ENCODE peak calls at places on chromosomes 6 and 20, in five cellular contexts. One of them, this sample, is unnamed.
A peak's percentile ranks its signal among the peaks of the same experiment; 100 is the strongest.

GRCh38 chr6:165729307-165729936 is 66.4 kb upstream of the PDE10A start:
- DNase-seq in heart right ventricle: peak; percentile 55
- DNase-seq in endothelial cell of umbilical vein: peak; percentile 40
- DNase-seq in GM23338: peak; percentile 67
- DNase-seq in adrenal gland: peak; percentile 65
- DNase-seq in this sample: peak; percentile 43

GRCh38 chr6:136525586-136526195 is 24.5 kb downstream of the MAP7 start:
- DNase-seq in endothelial cell of umbilical vein: no peak
- DNase-seq in adrenal gland: no peak
- DNase-seq in heart right ventricle: no peak
- DNase-seq in GM23338: no peak
- DNase-seq in this sample: no peak

GRCh38 chr6:110996661-110997060 is 14.8 kb downstream of the RPF2 start:
- DNase-seq in endothelial cell of umbilical vein: no peak
- DNase-seq in adrenal gland: no peak
- DNase-seq in GM23338: no peak
- DNase-seq in heart right ventricle: no peak
- DNase-seq in this sample: no peak

GRCh38 chr20:38979434-38979833 is 17.3 kb downstream of the DHX35 start:
- DNase-seq in adrenal gland: no peak
- DNase-seq in endothelial cell of umbilical vein: no peak
- DNase-seq in GM23338: no peak
- DNase-seq in heart right ventricle: no peak
- DNase-seq in this sample: no peak

GRCh38 chr20:1894471-1894950 is 696 bp upstream of the SIRPA start:
- DNase-seq in adrenal gland: peak; percentile 44
- DNase-seq in GM23338: no peak
- DNase-seq in heart right ventricle: no peak
- DNase-seq in endothelial cell of umbilical vein: peak; percentile 73
- DNase-seq in this sample: peak; percentile 83

GRCh38 chr6:39882567-39882953 is 51.7 kb downstream of the MOCS1 start:
- DNase-seq in GM23338: peak; percentile 17
- DNase-seq in adrenal gland: peak; percentile 58
- DNase-seq in heart right ventricle: peak; percentile 67
- DNase-seq in endothelial cell of umbilical vein: peak; percentile 93
- DNase-seq in this sample: peak; percentile 54

GRCh38 chr6:129707028-129707427 is 2.9 kb downstream of the ARHGAP18 start:
- DNase-seq in adrenal gland: no peak
- DNase-seq in GM23338: no peak
- DNase-seq in endothelial cell of umbilical vein: no peak
- DNase-seq in heart right ventricle: no peak
- DNase-seq in this sample: no peak

GRCh38 chr6:170087946-170088348 is 202.9 kb downstream of the DLL1 start:
- DNase-seq in GM23338: no peak
- DNase-seq in heart right ventricle: no peak
- DNase-seq in endothelial cell of umbilical vein: no peak
- DNase-seq in adrenal gland: peak; percentile 23
- DNase-seq in this sample: peak; percentile 7

GRCh38 chr6:111576302-111576701 is 29.4 kb downstream of the TRAF3IP2 start:
- DNase-seq in heart right ventricle: no peak
- DNase-seq in endothelial cell of umbilical vein: no peak
- DNase-seq in GM23338: no peak
- DNase-seq in adrenal gland: no peak
- DNase-seq in this sample: no peak

GRCh38 chr20:53660947-53661381 is 67.3 kb upstream of the ZNF217 start:
- DNase-seq in heart right ventricle: no peak
- DNase-seq in GM23338: peak; percentile 54
- DNase-seq in adrenal gland: no peak
- DNase-seq in endothelial cell of umbilical vein: no peak
- DNase-seq in this sample: no peak

GRCh38 chr6:91506509-91506908 is 919.6 kb upstream of the MAP3K7 start:
- DNase-seq in endothelial cell of umbilical vein: no peak
- DNase-seq in heart right ventricle: no peak
- DNase-seq in adrenal gland: no peak
- DNase-seq in GM23338: no peak
- DNase-seq in this sample: no peak

GRCh38 chr6:132478697-132479096 is 34.2 kb downstream of the STX7 start:
- DNase-seq in heart right ventricle: no peak
- DNase-seq in GM23338: no peak
- DNase-seq in endothelial cell of umbilical vein: no peak
- DNase-seq in adrenal gland: no peak
- DNase-seq in this sample: no peak

GRCh38 chr20:61925555-61926252 is 140.0 kb downstream of the TAF4 start:
- DNase-seq in heart right ventricle: no peak
- DNase-seq in GM23338: no peak
- DNase-seq in adrenal gland: no peak
- DNase-seq in endothelial cell of umbilical vein: no peak
- DNase-seq in this sample: no peak

GRCh38 chr6:158064725-158065251 is 83.1 kb downstream of the SYNJ2 start:
- DNase-seq in GM23338: no peak
- DNase-seq in endothelial cell of umbilical vein: no peak
- DNase-seq in heart right ventricle: no peak
- DNase-seq in adrenal gland: no peak
- DNase-seq in this sample: no peak

GRCh38 chr6:5172057-5172683 is 87.0 kb downstream of the PPP1R3G start:
- DNase-seq in endothelial cell of umbilical vein: no peak
- DNase-seq in GM23338: peak; percentile 28
- DNase-seq in adrenal gland: no peak
- DNase-seq in heart right ventricle: no peak
- DNase-seq in this sample: no peak

GRCh38 chr6:148658701-148659100 is 88.1 kb upstream of the UST start:
- DNase-seq in GM23338: no peak
- DNase-seq in heart right ventricle: no peak
- DNase-seq in endothelial cell of umbilical vein: no peak
- DNase-seq in adrenal gland: no peak
- DNase-seq in this sample: no peak

GRCh38 chr6:144993870-144994269 is 708.7 kb downstream of the UTRN start:
- DNase-seq in heart right ventricle: no peak
- DNase-seq in endothelial cell of umbilical vein: peak; percentile 80
- DNase-seq in adrenal gland: no peak
- DNase-seq in GM23338: no peak
- DNase-seq in this sample: no peak

GRCh38 chr20:25289886-25290597 is 42.2 kb downstream of the PYGB start:
- DNase-seq in GM23338: peak; percentile 33
- DNase-seq in endothelial cell of umbilical vein: no peak
- DNase-seq in heart right ventricle: no peak
- DNase-seq in adrenal gland: no peak
- DNase-seq in this sample: no peak

GRCh38 chr6:128112494-128112893 is 211.6 kb upstream of the THEMIS start:
- DNase-seq in heart right ventricle: no peak
- DNase-seq in endothelial cell of umbilical vein: peak; percentile 62
- DNase-seq in GM23338: no peak
- DNase-seq in adrenal gland: no peak
- DNase-seq in this sample: no peak

GRCh38 chr6:152916035-152916434 is 66.8 kb downstream of the FBXO5 start:
- DNase-seq in endothelial cell of umbilical vein: no peak
- DNase-seq in heart right ventricle: no peak
- DNase-seq in adrenal gland: no peak
- DNase-seq in GM23338: no peak
- DNase-seq in this sample: no peak

GRCh38 chr20:60782959-60783625 is 469.0 kb upstream of the CDH4 start:
- DNase-seq in GM23338: no peak
- DNase-seq in endothelial cell of umbilical vein: no peak
- DNase-seq in adrenal gland: no peak
- DNase-seq in heart right ventricle: no peak
- DNase-seq in this sample: no peak

GRCh38 chr6:85476532-85476931 is 26.6 kb downstream of the NT5E start:
- DNase-seq in adrenal gland: no peak
- DNase-seq in heart right ventricle: no peak
- DNase-seq in endothelial cell of umbilical vein: no peak
- DNase-seq in GM23338: no peak
- DNase-seq in this sample: no peak

GRCh38 chr6:31769684-31770371 is 7.3 kb downstream of the VWA7 start:
- DNase-seq in heart right ventricle: peak; percentile 62
- DNase-seq in adrenal gland: peak; percentile 85
- DNase-seq in endothelial cell of umbilical vein: peak; percentile 66
- DNase-seq in GM23338: peak; percentile 84
- DNase-seq in this sample: peak; percentile 92

GRCh38 chr6:37860226-37860839 is 40.8 kb downstream of the ZFAND3 start:
- DNase-seq in GM23338: peak; percentile 77
- DNase-seq in adrenal gland: peak; percentile 51
- DNase-seq in heart right ventricle: peak; percentile 34
- DNase-seq in endothelial cell of umbilical vein: peak; percentile 50
- DNase-seq in this sample: no peak

GRCh38 chr6:137076277-137077068 is 31.7 kb upstream of the IL20RA start:
- DNase-seq in adrenal gland: peak; percentile 82
- DNase-seq in endothelial cell of umbilical vein: peak; percentile 60
- DNase-seq in heart right ventricle: peak; percentile 69
- DNase-seq in GM23338: peak; percentile 90
- DNase-seq in this sample: peak; percentile 81

GRCh38 chr6:124487778-124488431 is 474.3 kb upstream of the RNF217 start:
- DNase-seq in adrenal gland: no peak
- DNase-seq in heart right ventricle: no peak
- DNase-seq in GM23338: no peak
- DNase-seq in endothelial cell of umbilical vein: peak; percentile 81
- DNase-seq in this sample: no peak

GRCh38 chr6:25007269-25007699 is 71.5 kb upstream of the RIPOR2 start:
- DNase-seq in endothelial cell of umbilical vein: no peak
- DNase-seq in adrenal gland: no peak
- DNase-seq in GM23338: no peak
- DNase-seq in heart right ventricle: no peak
- DNase-seq in this sample: no peak

GRCh38 chr6:107618672-107619071 is 128.8 kb downstream of the SOBP start:
- DNase-seq in heart right ventricle: no peak
- DNase-seq in GM23338: peak; percentile 62
- DNase-seq in adrenal gland: no peak
- DNase-seq in endothelial cell of umbilical vein: no peak
- DNase-seq in this sample: no peak

GRCh38 chr20:38799248-38799647 is 6.2 kb upstream of the PPP1R16B start:
- DNase-seq in GM23338: no peak
- DNase-seq in endothelial cell of umbilical vein: peak; percentile 90
- DNase-seq in adrenal gland: no peak
- DNase-seq in heart right ventricle: peak; percentile 63
- DNase-seq in this sample: no peak

GRCh38 chr20:37714973-37715657 is 21.3 kb downstream of the CTNNBL1 start:
- DNase-seq in endothelial cell of umbilical vein: no peak
- DNase-seq in adrenal gland: no peak
- DNase-seq in GM23338: no peak
- DNase-seq in heart right ventricle: no peak
- DNase-seq in this sample: no peak

GRCh38 chr6:169539176-169539897 is 162.5 kb downstream of the WDR27 start:
- DNase-seq in endothelial cell of umbilical vein: peak; percentile 70
- DNase-seq in adrenal gland: no peak
- DNase-seq in heart right ventricle: peak; percentile 11
- DNase-seq in GM23338: no peak
- DNase-seq in this sample: no peak

GRCh38 chr6:168381726-168382458 is 59.1 kb upstream of the SMOC2 start:
- DNase-seq in GM23338: no peak
- DNase-seq in endothelial cell of umbilical vein: no peak
- DNase-seq in adrenal gland: no peak
- DNase-seq in heart right ventricle: no peak
- DNase-seq in this sample: no peak

DNA sequence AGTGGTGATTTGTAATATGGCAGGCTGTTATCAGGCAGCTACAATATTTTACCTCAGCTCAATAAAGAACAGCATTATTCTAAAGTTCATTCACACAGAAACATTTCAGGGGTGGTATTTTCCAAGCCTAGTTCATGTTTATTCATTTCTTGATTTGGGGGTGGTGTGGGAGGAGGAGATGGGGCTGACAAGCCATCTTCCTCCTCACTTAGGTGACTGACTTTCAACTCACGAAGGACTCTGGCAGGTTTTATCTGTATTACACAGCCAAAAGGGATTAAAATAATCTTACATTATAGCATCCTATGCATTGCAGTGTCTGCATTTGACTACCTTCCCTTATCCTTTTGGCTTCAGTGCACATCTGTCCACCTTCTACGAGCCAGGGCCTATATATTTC is 20.1 kb downstream of the KHDRBS2 start:
- DNase-seq in heart right ventricle: no peak
- DNase-seq in endothelial cell of umbilical vein: no peak
- DNase-seq in GM23338: no peak
- DNase-seq in adrenal gland: no peak
- DNase-seq in this sample: no peak
- H3K4me1 ChIP-seq in heart right ventricle: no peaks in the 10 kb centered on the region
- H3K4me1 ChIP-seq in endothelial cell of umbilical vein: no peaks in the 10 kb centered on the region
- H3K4me1 ChIP-seq in GM23338: peaks cover 6% of the 10 kb centered on the region
- H3K4me1 ChIP-seq in adrenal gland: no peaks in the 10 kb centered on the region
- H3K4me1 ChIP-seq in this sample: no peaks in the 10 kb centered on the region

DNA sequence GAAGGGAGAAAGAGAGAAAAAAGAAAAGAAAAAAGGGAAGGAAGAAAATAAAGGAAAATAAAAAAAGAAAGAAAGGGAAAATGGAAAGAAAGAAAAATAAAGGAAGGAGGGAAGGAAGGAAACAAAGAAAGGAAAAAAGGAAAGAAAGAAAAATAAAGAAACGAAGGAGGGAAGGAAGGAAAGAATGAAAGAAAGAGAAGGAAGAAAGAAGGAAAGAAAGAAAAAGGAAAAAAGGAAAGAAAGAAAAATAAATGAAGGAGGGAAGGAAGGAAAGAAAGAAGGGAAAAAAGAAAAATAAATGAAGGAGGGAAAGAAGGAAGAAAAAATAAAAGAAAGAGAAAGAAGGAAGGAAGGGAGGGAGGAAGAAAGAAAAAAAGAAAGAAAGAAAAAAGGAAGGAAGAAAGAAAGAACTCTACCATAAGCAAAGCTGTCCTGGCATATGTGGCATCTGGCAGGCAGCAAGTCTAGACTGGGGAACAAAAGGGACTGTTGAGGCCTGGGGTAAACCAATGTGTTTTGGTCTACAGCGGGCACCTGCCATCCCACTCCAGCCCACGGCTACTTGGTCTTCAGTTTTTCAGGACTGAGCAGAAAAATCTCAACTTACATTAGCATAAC is 86.9 kb downstream of the TFAP2C start:
- DNase-seq in heart right ventricle: no peak
- DNase-seq in GM23338: no peak
- DNase-seq in adrenal gland: no peak
- DNase-seq in endothelial cell of umbilical vein: no peak
- DNase-seq in this sample: no peak
- H3K27me3 ChIP-seq in heart right ventricle: peaks cover 14% of the 10 kb centered on the region
- H3K27me3 ChIP-seq in GM23338: no peaks in the 10 kb centered on the region
- H3K27me3 ChIP-seq in adrenal gland: no peaks in the 10 kb centered on the region
- H3K27me3 ChIP-seq in endothelial cell of umbilical vein: no peaks in the 10 kb centered on the region
- H3K27me3 ChIP-seq in this sample: no peaks in the 10 kb centered on the region

GRCh38 chr6:1890987-1891386 is 281.3 kb downstream of the FOXC1 start:
- DNase-seq in GM23338: no peak
- DNase-seq in heart right ventricle: no peak
- DNase-seq in endothelial cell of umbilical vein: no peak
- DNase-seq in adrenal gland: no peak
- DNase-seq in this sample: no peak

GRCh38 chr6:1895721-1896120 is 286.0 kb downstream of the FOXC1 start:
- DNase-seq in endothelial cell of umbilical vein: peak; percentile 56
- DNase-seq in heart right ventricle: no peak
- DNase-seq in adrenal gland: no peak
- DNase-seq in GM23338: no peak
- DNase-seq in this sample: no peak

GRCh38 chr6:1894954-1895353 is 285.2 kb downstream of the FOXC1 start:
- DNase-seq in heart right ventricle: no peak
- DNase-seq in endothelial cell of umbilical vein: no peak
- DNase-seq in GM23338: no peak
- DNase-seq in adrenal gland: no peak
- DNase-seq in this sample: no peak

GRCh38 chr6:1892716-1893115 is 283.0 kb downstream of the FOXC1 start:
- DNase-seq in GM23338: no peak
- DNase-seq in endothelial cell of umbilical vein: no peak
- DNase-seq in heart right ventricle: no peak
- DNase-seq in adrenal gland: no peak
- DNase-seq in this sample: no peak

GRCh38 chr6:1893470-1894130 is 283.9 kb downstream of the FOXC1 start:
- DNase-seq in endothelial cell of umbilical vein: no peak
- DNase-seq in adrenal gland: no peak
- DNase-seq in heart right ventricle: no peak
- DNase-seq in GM23338: peak; percentile 69
- DNase-seq in this sample: no peak
- TF ChIP-seq CTCF in endothelial cell of umbilical vein: no peak
- TF ChIP-seq CTCF in adrenal gland: no peak
- TF ChIP-seq CTCF in heart right ventricle: no peak
- TF ChIP-seq CTCF in GM23338: peak; percentile 70
- TF ChIP-seq CTCF in this sample: no peak

GRCh38 chr6:15340105-15340601 is 94.3 kb downstream of the JARID2 start:
- DNase-seq in heart right ventricle: no peak
- DNase-seq in adrenal gland: no peak
- DNase-seq in endothelial cell of umbilical vein: no peak
- DNase-seq in GM23338: no peak
- DNase-seq in this sample: no peak
- H3K4me1 ChIP-seq in heart right ventricle: peaks cover 62% of the 10 kb centered on the region
- H3K4me1 ChIP-seq in adrenal gland: peaks cover 30% of the 10 kb centered on the region
- H3K4me1 ChIP-seq in endothelial cell of umbilical vein: peaks cover 5% of the 10 kb centered on the region
- H3K4me1 ChIP-seq in GM23338: peaks cover 100% of the 10 kb centered on the region
- H3K4me1 ChIP-seq in this sample: peaks cover 22% of the 10 kb centered on the region